ENCODE peak calls at places on chromosomes 7 and 10, in nine cellular contexts. One of them, this sample, is unnamed.

GRCh38 chr10:66228887-66229286 is 696.9 kb upstream of the LRRTM3 start:
- DNase-seq in esophagus muscularis mucosa: no peak
- DNase-seq in prostate gland: no peak
- DNase-seq in A549: no peak
- DNase-seq in tibial nerve: no peak
- DNase-seq in HepG2: no peak
- DNase-seq in heart left ventricle: no peak
- DNase-seq in adrenal gland: no peak
- DNase-seq in gastrocnemius medialis: no peak
- DNase-seq in this sample: no peak

GRCh38 chr7:139602143-139602722 is 78.7 kb downstream of the CLEC2L start:
- DNase-seq in tibial nerve: no peak
- DNase-seq in gastrocnemius medialis: no peak
- DNase-seq in esophagus muscularis mucosa: no peak
- DNase-seq in heart left ventricle: no peak
- DNase-seq in prostate gland: no peak
- DNase-seq in HepG2: peak
- DNase-seq in adrenal gland: no peak
- DNase-seq in A549: peak
- DNase-seq in this sample: no peak

GRCh38 chr7:92797693-92798092 is 38.7 kb downstream of the CDK6 start:
- DNase-seq in HepG2: no peak
- DNase-seq in gastrocnemius medialis: no peak
- DNase-seq in heart left ventricle: peak
- DNase-seq in esophagus muscularis mucosa: no peak
- DNase-seq in tibial nerve: no peak
- DNase-seq in A549: no peak
- DNase-seq in prostate gland: no peak
- DNase-seq in adrenal gland: no peak
- DNase-seq in this sample: no peak

GRCh38 chr7:155947051-155947450 is 134.8 kb upstream of the SHH start:
- DNase-seq in esophagus muscularis mucosa: no peak
- DNase-seq in gastrocnemius medialis: no peak
- DNase-seq in A549: no peak
- DNase-seq in tibial nerve: no peak
- DNase-seq in prostate gland: no peak
- DNase-seq in heart left ventricle: no peak
- DNase-seq in adrenal gland: no peak
- DNase-seq in HepG2: no peak
- DNase-seq in this sample: no peak

GRCh38 chr7:47807756-47808155 is 140.5 kb downstream of the PKD1L1 start:
- DNase-seq in gastrocnemius medialis: no peak
- DNase-seq in prostate gland: no peak
- DNase-seq in adrenal gland: no peak
- DNase-seq in heart left ventricle: no peak
- DNase-seq in A549: no peak
- DNase-seq in HepG2: no peak
- DNase-seq in tibial nerve: no peak
- DNase-seq in esophagus muscularis mucosa: no peak
- DNase-seq in this sample: no peak

GRCh38 chr7:29289156-29290021 is 94.8 kb downstream of the CHN2 start:
- DNase-seq in HepG2: peak
- DNase-seq in adrenal gland: peak
- DNase-seq in gastrocnemius medialis: peak
- DNase-seq in prostate gland: no peak
- DNase-seq in tibial nerve: no peak
- DNase-seq in A549: no peak
- DNase-seq in heart left ventricle: no peak
- DNase-seq in esophagus muscularis mucosa: no peak
- DNase-seq in this sample: no peak

GRCh38 chr10:28790146-28790545 is 112.8 kb downstream of the BAMBI start:
- DNase-seq in A549: no peak
- DNase-seq in adrenal gland: no peak
- DNase-seq in tibial nerve: no peak
- DNase-seq in prostate gland: no peak
- DNase-seq in gastrocnemius medialis: no peak
- DNase-seq in heart left ventricle: no peak
- DNase-seq in esophagus muscularis mucosa: no peak
- DNase-seq in HepG2: no peak
- DNase-seq in this sample: no peak

GRCh38 chr10:91381562-91381923 is 28.6 kb upstream of the HECTD2 start:
- DNase-seq in heart left ventricle: peak
- DNase-seq in A549: no peak
- DNase-seq in tibial nerve: no peak
- DNase-seq in gastrocnemius medialis: no peak
- DNase-seq in esophagus muscularis mucosa: no peak
- DNase-seq in HepG2: no peak
- DNase-seq in adrenal gland: no peak
- DNase-seq in prostate gland: peak
- DNase-seq in this sample: no peak

GRCh38 chr7:117048114-117048853 is 95.0 kb downstream of the ST7 start:
- DNase-seq in esophagus muscularis mucosa: no peak
- DNase-seq in prostate gland: no peak
- DNase-seq in tibial nerve: no peak
- DNase-seq in gastrocnemius medialis: no peak
- DNase-seq in A549: no peak
- DNase-seq in heart left ventricle: no peak
- DNase-seq in adrenal gland: no peak
- DNase-seq in HepG2: no peak
- DNase-seq in this sample: no peak

GRCh38 chr7:20219062-20219445 is 1.9 kb upstream of the MACC1 start:
- DNase-seq in tibial nerve: no peak
- DNase-seq in prostate gland: no peak
- DNase-seq in esophagus muscularis mucosa: no peak
- DNase-seq in A549: no peak
- DNase-seq in HepG2: no peak
- DNase-seq in gastrocnemius medialis: no peak
- DNase-seq in heart left ventricle: no peak
- DNase-seq in adrenal gland: no peak
- DNase-seq in this sample: no peak

GRCh38 chr7:150972094-150972493 is 6.0 kb downstream of the KCNH2 start:
- DNase-seq in tibial nerve: no peak
- DNase-seq in gastrocnemius medialis: no peak
- DNase-seq in adrenal gland: no peak
- DNase-seq in esophagus muscularis mucosa: no peak
- DNase-seq in prostate gland: no peak
- DNase-seq in A549: no peak
- DNase-seq in HepG2: no peak
- DNase-seq in heart left ventricle: peak
- DNase-seq in this sample: peak

GRCh38 chr7:14195896-14196295 is 206.4 kb upstream of the ETV1 start:
- DNase-seq in A549: no peak
- DNase-seq in prostate gland: no peak
- DNase-seq in adrenal gland: no peak
- DNase-seq in tibial nerve: no peak
- DNase-seq in gastrocnemius medialis: no peak
- DNase-seq in HepG2: no peak
- DNase-seq in heart left ventricle: no peak
- DNase-seq in esophagus muscularis mucosa: no peak
- DNase-seq in this sample: no peak

GRCh38 chr7:91892821-91893340 is 12.4 kb upstream of the MTERF1 start:
- DNase-seq in adrenal gland: no peak
- DNase-seq in gastrocnemius medialis: no peak
- DNase-seq in tibial nerve: no peak
- DNase-seq in heart left ventricle: no peak
- DNase-seq in HepG2: no peak
- DNase-seq in esophagus muscularis mucosa: no peak
- DNase-seq in prostate gland: no peak
- DNase-seq in A549: no peak
- DNase-seq in this sample: no peak

GRCh38 chr7:113394856-113395255 is 276.5 kb upstream of the SMIM30 start:
- DNase-seq in heart left ventricle: no peak
- DNase-seq in prostate gland: no peak
- DNase-seq in adrenal gland: no peak
- DNase-seq in A549: no peak
- DNase-seq in esophagus muscularis mucosa: no peak
- DNase-seq in tibial nerve: no peak
- DNase-seq in HepG2: no peak
- DNase-seq in gastrocnemius medialis: no peak
- DNase-seq in this sample: no peak

GRCh38 chr10:99297033-99297432 is 32.1 kb upstream of the CNNM1 start:
- DNase-seq in adrenal gland: no peak
- DNase-seq in A549: peak
- DNase-seq in esophagus muscularis mucosa: peak
- DNase-seq in HepG2: peak
- DNase-seq in heart left ventricle: no peak
- DNase-seq in tibial nerve: no peak
- DNase-seq in gastrocnemius medialis: no peak
- DNase-seq in prostate gland: no peak
- DNase-seq in this sample: no peak
- TF ChIP-seq CTCF in adrenal gland: no peak
- TF ChIP-seq CTCF in A549: no peak
- TF ChIP-seq CTCF in esophagus muscularis mucosa: no peak
- TF ChIP-seq CTCF in HepG2: peak
- TF ChIP-seq CTCF in heart left ventricle: no peak
- TF ChIP-seq CTCF in tibial nerve: no peak
- TF ChIP-seq CTCF in gastrocnemius medialis: no peak
- TF ChIP-seq CTCF in prostate gland: no peak
- TF ChIP-seq CTCF in this sample: no peak

GRCh38 chr10:12062754-12063482 is 5.8 kb upstream of the DHTKD1 start:
- DNase-seq in esophagus muscularis mucosa: no peak
- DNase-seq in prostate gland: no peak
- DNase-seq in heart left ventricle: no peak
- DNase-seq in tibial nerve: no peak
- DNase-seq in HepG2: no peak
- DNase-seq in A549: no peak
- DNase-seq in gastrocnemius medialis: no peak
- DNase-seq in adrenal gland: no peak
- DNase-seq in this sample: no peak

GRCh38 chr10:12067336-12067735 is 1.4 kb upstream of the DHTKD1 start:
- DNase-seq in prostate gland: no peak
- DNase-seq in adrenal gland: no peak
- DNase-seq in esophagus muscularis mucosa: no peak
- DNase-seq in gastrocnemius medialis: no peak
- DNase-seq in tibial nerve: no peak
- DNase-seq in A549: no peak
- DNase-seq in HepG2: no peak
- DNase-seq in heart left ventricle: no peak
- DNase-seq in this sample: no peak

GRCh38 chr10:12063483-12063818 is 5.3 kb upstream of the DHTKD1 start:
- DNase-seq in esophagus muscularis mucosa: no peak
- DNase-seq in gastrocnemius medialis: no peak
- DNase-seq in heart left ventricle: no peak
- DNase-seq in prostate gland: no peak
- DNase-seq in HepG2: no peak
- DNase-seq in A549: no peak
- DNase-seq in tibial nerve: no peak
- DNase-seq in adrenal gland: no peak
- DNase-seq in this sample: no peak

GRCh38 chr10:12073526-12073925 is 4.8 kb downstream of the DHTKD1 start:
- DNase-seq in heart left ventricle: no peak
- DNase-seq in gastrocnemius medialis: no peak
- DNase-seq in tibial nerve: no peak
- DNase-seq in HepG2: no peak
- DNase-seq in esophagus muscularis mucosa: no peak
- DNase-seq in adrenal gland: no peak
- DNase-seq in A549: no peak
- DNase-seq in prostate gland: no peak
- DNase-seq in this sample: no peak

GRCh38 chr10:12068467-12069269 is at the start of gene DHTKD1:
- DNase-seq in A549: peak
- DNase-seq in esophagus muscularis mucosa: peak
- DNase-seq in HepG2: peak
- DNase-seq in heart left ventricle: peak
- DNase-seq in prostate gland: peak
- DNase-seq in gastrocnemius medialis: peak
- DNase-seq in adrenal gland: peak
- DNase-seq in tibial nerve: peak
- DNase-seq in this sample: peak
- TF ChIP-seq POLR2A in A549: peak
- TF ChIP-seq POLR2A in esophagus muscularis mucosa: no peak
- TF ChIP-seq POLR2A in HepG2: peak
- TF ChIP-seq POLR2A in heart left ventricle: no peak
- TF ChIP-seq POLR2A in prostate gland: peak
- TF ChIP-seq POLR2A in gastrocnemius medialis: peak
- TF ChIP-seq POLR2A in adrenal gland: peak
- TF ChIP-seq POLR2A in tibial nerve: peak
- TF ChIP-seq POLR2A in this sample: peak

DNA sequence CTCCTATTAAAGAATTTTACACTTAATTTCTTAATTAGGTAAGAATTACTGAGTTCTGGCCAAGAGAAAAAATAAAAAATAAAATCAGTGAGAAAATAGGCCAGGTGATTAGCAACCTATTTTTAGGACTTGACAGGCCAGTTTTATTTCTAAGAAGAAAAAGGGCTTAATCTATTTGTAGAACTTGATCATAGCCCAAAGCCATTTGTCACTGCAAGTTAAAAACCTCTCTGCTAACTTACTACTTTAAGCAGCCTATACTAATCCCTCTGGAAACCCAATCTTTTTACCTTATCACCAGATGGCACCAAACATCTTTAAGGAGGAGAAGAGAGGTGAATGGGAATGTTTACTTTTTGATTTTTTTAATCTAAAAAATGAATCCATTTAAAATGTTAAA is 222.1 kb upstream of the RHOBTB1 start:
- DNase-seq in A549: no peak
- DNase-seq in esophagus muscularis mucosa: no peak
- DNase-seq in heart left ventricle: no peak
- DNase-seq in HepG2: no peak
- DNase-seq in tibial nerve: no peak
- DNase-seq in adrenal gland: no peak
- DNase-seq in gastrocnemius medialis: no peak
- DNase-seq in prostate gland: no peak
- DNase-seq in this sample: no peak
- TF ChIP-seq CTCF in A549: no peak
- TF ChIP-seq CTCF in esophagus muscularis mucosa: no peak
- TF ChIP-seq CTCF in heart left ventricle: no peak
- TF ChIP-seq CTCF in HepG2: no peak
- TF ChIP-seq CTCF in tibial nerve: no peak
- TF ChIP-seq CTCF in adrenal gland: no peak
- TF ChIP-seq CTCF in gastrocnemius medialis: no peak
- TF ChIP-seq CTCF in prostate gland: no peak
- TF ChIP-seq CTCF in this sample: no peak

GRCh38 chr7:100476903-100477870 is 1.8 kb downstream of the TSC22D4 start:
- DNase-seq in esophagus muscularis mucosa: no peak
- DNase-seq in A549: no peak
- DNase-seq in adrenal gland: no peak
- DNase-seq in HepG2: no peak
- DNase-seq in heart left ventricle: no peak
- DNase-seq in gastrocnemius medialis: no peak
- DNase-seq in prostate gland: no peak
- DNase-seq in tibial nerve: no peak
- DNase-seq in this sample: no peak
- TF ChIP-seq POLR2A in esophagus muscularis mucosa: no peak
- TF ChIP-seq POLR2A in A549: no peak
- TF ChIP-seq POLR2A in adrenal gland: no peak
- TF ChIP-seq POLR2A in HepG2: no peak
- TF ChIP-seq POLR2A in heart left ventricle: no peak
- TF ChIP-seq POLR2A in gastrocnemius medialis: no peak
- TF ChIP-seq POLR2A in prostate gland: no peak
- TF ChIP-seq POLR2A in tibial nerve: no peak
- TF ChIP-seq POLR2A in this sample: no peak

GRCh38 chr7:44693641-44694313 is 54.9 kb upstream of the ZMIZ2 start:
- DNase-seq in prostate gland: no peak
- DNase-seq in heart left ventricle: peak
- DNase-seq in adrenal gland: peak
- DNase-seq in esophagus muscularis mucosa: no peak
- DNase-seq in A549: no peak
- DNase-seq in tibial nerve: no peak
- DNase-seq in HepG2: no peak
- DNase-seq in gastrocnemius medialis: peak
- DNase-seq in this sample: no peak
- TF ChIP-seq CTCF in prostate gland: no peak
- TF ChIP-seq CTCF in heart left ventricle: no peak
- TF ChIP-seq CTCF in adrenal gland: no peak
- TF ChIP-seq CTCF in esophagus muscularis mucosa: no peak
- TF ChIP-seq CTCF in A549: no peak
- TF ChIP-seq CTCF in tibial nerve: no peak
- TF ChIP-seq CTCF in HepG2: no peak
- TF ChIP-seq CTCF in gastrocnemius medialis: no peak
- TF ChIP-seq CTCF in this sample: no peak